ENCODE peak calls at places on chromosomes 2 and 18, in five cellular contexts. Y is epithelial cell of esophagus, T is Calu3, H is B cell, K is WTC11. C is an unnamed sample.

GRCh38 chr18:22694954-22695353 is 238.2 kb upstream of the RBBP8 start:
- DNase-seq in T (peak), Y (peak), K (no peak), H (no peak), C (no peak)

GRCh38 chr2:46029332-46029811 is 267.8 kb upstream of the EPAS1 start:
- DNase-seq in H (no peak), T (no peak), K (no peak), Y (peak), C (no peak)

GRCh38 chr2:164495491-164496223 is 125.6 kb downstream of the GRB14 start:
- DNase-seq in H (no peak), K (no peak), T (peak), Y (peak), C (no peak)

GRCh38 chr2:111116016-111116746 is 4.5 kb upstream of the BCL2L11 start:
- DNase-seq in H (no peak), K (no peak), T (no peak), Y (no peak), C (no peak)

GRCh38 chr2:95034221-95034620 is 8.7 kb downstream of the MAL start:
- DNase-seq in H (no peak), Y (peak), K (no peak), T (no peak), C (no peak)

GRCh38 chr2:72415256-72415655 is 267.6 kb upstream of the CYP26B1 start:
- DNase-seq in H (no peak), K (no peak), Y (peak), T (no peak), C (no peak)

GRCh38 chr2:172606285-172606684 is 50.4 kb downstream of the PDK1 start:
- DNase-seq in Y (no peak), H (no peak), T (no peak), K (no peak), C (no peak)

GRCh38 chr2:218024336-218024735 is 21.5 kb upstream of the TNS1 start:
- DNase-seq in T (no peak), K (peak), H (no peak), Y (no peak), C (no peak)

GRCh38 chr2:120150040-120150482 is 73.1 kb downstream of the TMEM185B start:
- DNase-seq in H (no peak), Y (no peak), K (no peak), T (no peak), C (no peak)

GRCh38 chr2:216740557-216741222 is 45.3 kb upstream of the IGFBP5 start:
- DNase-seq in K (no peak), H (no peak), T (no peak), Y (no peak), C (no peak)

GRCh38 chr2:216352653-216353270 is 19.5 kb downstream of the MARCHF4 start:
- DNase-seq in H (no peak), T (no peak), K (no peak), Y (no peak), C (no peak)

GRCh38 chr2:160491922-160492371 is 1.7 kb downstream of the RBMS1 start:
- DNase-seq in H (no peak), Y (peak), K (no peak), T (no peak), C (no peak)

GRCh38 chr2:111898703-111899514 is 502 bp downstream of the MERTK start:
- DNase-seq in T (no peak), H (peak), K (peak), Y (no peak), C (no peak)

GRCh38 chr2:55518846-55519167 is 711 bp upstream of the CFAP36 start:
- DNase-seq in Y (no peak), H (peak), K (no peak), T (no peak), C (no peak)

GRCh38 chr2:73112913-73113633 is at the start of gene RAB11FIP5:
- DNase-seq in K (peak), H (peak), Y (peak), T (peak), C (peak)

GRCh38 chr2:53672881-53673522 is 94.6 kb upstream of the CHAC2 start:
- DNase-seq in H (no peak), K (no peak), T (no peak), Y (no peak), C (no peak)

GRCh38 chr2:38220164-38220563 is 144.2 kb upstream of the CYP1B1 start:
- DNase-seq in K (no peak), H (no peak), Y (no peak), T (no peak), C (no peak)

GRCh38 chr2:132632000-132632649 is 37.9 kb downstream of the LYPD1 start:
- DNase-seq in T (peak), H (no peak), K (no peak), Y (no peak), C (no peak)

GRCh38 chr18:36075862-36076587 is 8.7 kb upstream of the RPRD1A start:
- DNase-seq in K (no peak), H (peak), Y (peak), T (peak), C (no peak)

GRCh38 chr18:76857476-76857875 is 35.1 kb downstream of the ZNF236 start:
- DNase-seq in T (no peak), Y (no peak), H (no peak), K (no peak), C (no peak)

GRCh38 chr18:74546751-74547530 is 12.6 kb downstream of the CNDP1 start:
- DNase-seq in Y (peak), K (no peak), H (no peak), T (peak), C (no peak)

GRCh38 chr2:207352978-207353377 is 176.8 kb upstream of the CREB1 start:
- DNase-seq in H (peak), Y (no peak), T (no peak), K (no peak), C (no peak)

GRCh38 chr2:141399270-141399669 is 731.5 kb downstream of the LRP1B start:
- DNase-seq in T (peak), K (peak), H (no peak), Y (no peak), C (no peak)

GRCh38 chr2:84906900-84907714 is 1.7 kb downstream of the TMSB10 start:
- DNase-seq in T (peak), K (no peak), Y (peak), H (peak), C (no peak)

GRCh38 chr18:25225152-25225551 is 126.8 kb downstream of the ZNF521 start:
- DNase-seq in Y (no peak), K (no peak), T (no peak), H (no peak), C (no peak)

GRCh38 chr2:20675701-20676352 is 8.9 kb downstream of the GDF7 start:
- DNase-seq in T (peak), Y (peak), H (peak), K (peak), C (no peak)

GRCh38 chr18:24068945-24069693 is 54.6 kb downstream of the TTC39C start:
- DNase-seq in Y (no peak), K (no peak), T (no peak), H (no peak), C (no peak)

GRCh38 chr18:68840554-68841263 is 42.8 kb downstream of the CCDC102B start:
- DNase-seq in T (peak), Y (peak), H (no peak), K (no peak), C (no peak)

GRCh38 chr2:174247474-174248186 is 702 bp downstream of the OLA1 start:
- DNase-seq in H (no peak), T (peak), Y (peak), K (no peak), C (no peak)

GRCh38 chr2:231306791-231307440 is 88.6 kb upstream of the B3GNT7 start:
- DNase-seq in T (peak), H (no peak), Y (peak), K (no peak), C (no peak)

GRCh38 chr2:127305985-127306585 is 12.1 kb upstream of the ERCC3 start:
- DNase-seq in Y (no peak), K (no peak), H (peak), T (no peak), C (no peak)

GRCh38 chr2:147937744-147938349 is 82.7 kb downstream of the ORC4 start:
- DNase-seq in T (no peak), Y (peak), H (peak), K (no peak), C (no peak)

GRCh38 chr2:218882866-218883366 is 2.3 kb downstream of the WNT10A start:
- DNase-seq in T (no peak), K (no peak), H (peak), Y (peak), C (no peak)

GRCh38 chr2:171205551-171205950 is 44.9 kb upstream of the TLK1 start:
- DNase-seq in Y (no peak), H (no peak), K (no peak), T (no peak), C (no peak)

GRCh38 chr2:235734700-235735205 is 240.9 kb downstream of the AGAP1 start:
- DNase-seq in K (no peak), H (no peak), T (no peak), Y (no peak), C (no peak)

GRCh38 chr2:21288732-21289506 is 165.2 kb downstream of the TDRD15 start:
- DNase-seq in K (no peak), H (no peak), T (no peak), Y (no peak), C (no peak)

DNA sequence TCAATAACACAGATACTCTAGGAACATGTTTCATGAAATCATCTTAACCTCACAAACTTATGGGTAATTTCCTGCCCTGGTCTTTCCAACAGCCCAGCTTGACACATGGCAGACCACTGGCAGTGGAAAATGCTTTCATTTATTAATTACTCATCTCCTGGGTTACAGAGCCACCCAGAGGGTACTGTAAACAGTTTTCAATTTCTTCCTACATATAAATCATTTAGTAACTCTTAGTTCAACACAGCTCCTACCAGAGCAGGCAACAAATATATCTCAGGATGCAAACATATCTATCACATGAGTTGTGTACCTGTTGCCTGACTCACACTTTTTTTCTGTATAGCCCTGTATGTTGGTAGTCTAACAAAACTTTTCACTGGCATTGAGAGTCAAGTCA is 99.2 kb upstream of the VRK2 start:
- DNase-seq in H (no peak), Y (no peak), K (no peak), T (no peak), C (no peak)
- TF ChIP-seq CTCF in H (no peak), Y (no peak), K (no peak), T (no peak), C (no peak)

GRCh38 chr2:177812713-177813396 is 259.7 kb downstream of the PDE11A start:
- DNase-seq in K (no peak), T (peak), Y (no peak), H (no peak), C (no peak)
- TF ChIP-seq CTCF in K (no peak), T (peak), Y (peak), H (no peak), C (no peak)

DNA sequence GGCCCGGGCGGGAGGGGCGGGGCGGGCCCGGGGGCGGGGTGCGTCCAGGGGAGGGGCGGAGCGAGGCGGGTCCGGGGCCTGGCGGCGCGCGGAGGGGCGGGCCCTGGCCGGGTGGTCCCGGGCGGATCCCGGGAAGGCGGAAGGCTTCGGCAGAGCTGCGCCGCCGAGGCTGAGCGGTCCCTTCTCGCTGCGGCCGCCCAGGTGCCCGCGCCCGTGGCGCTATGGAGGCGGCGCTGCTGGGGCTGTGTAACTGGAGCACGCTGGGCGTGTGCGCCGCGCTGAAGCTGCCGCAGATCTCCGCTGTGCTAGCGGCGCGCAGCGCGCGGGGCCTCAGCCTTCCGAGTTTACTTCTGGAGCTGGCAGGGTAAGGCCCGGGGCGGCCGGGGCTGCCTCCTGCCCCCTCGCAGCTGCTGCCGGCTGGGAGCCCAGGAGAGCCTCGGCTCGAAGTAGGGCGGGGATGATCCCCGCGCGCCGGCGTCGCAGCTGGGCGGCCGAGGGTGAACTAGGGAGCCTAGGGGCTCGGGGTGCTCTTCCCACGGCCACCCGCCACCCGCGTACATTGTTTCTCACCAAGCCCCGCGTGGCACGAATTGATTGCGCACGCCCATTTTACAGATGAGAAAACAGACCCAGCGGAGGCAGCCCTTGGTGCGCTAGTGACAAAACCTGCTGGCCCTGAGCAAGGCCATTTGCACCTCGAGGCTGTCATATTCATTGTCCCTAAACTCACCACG is at the start of gene SLC66A3:
- DNase-seq in T (no peak), H (peak), K (no peak), Y (peak), C (no peak)
- TF ChIP-seq CTCF in T (no peak), H (no peak), K (no peak), Y (no peak), C (peak)

DNA sequence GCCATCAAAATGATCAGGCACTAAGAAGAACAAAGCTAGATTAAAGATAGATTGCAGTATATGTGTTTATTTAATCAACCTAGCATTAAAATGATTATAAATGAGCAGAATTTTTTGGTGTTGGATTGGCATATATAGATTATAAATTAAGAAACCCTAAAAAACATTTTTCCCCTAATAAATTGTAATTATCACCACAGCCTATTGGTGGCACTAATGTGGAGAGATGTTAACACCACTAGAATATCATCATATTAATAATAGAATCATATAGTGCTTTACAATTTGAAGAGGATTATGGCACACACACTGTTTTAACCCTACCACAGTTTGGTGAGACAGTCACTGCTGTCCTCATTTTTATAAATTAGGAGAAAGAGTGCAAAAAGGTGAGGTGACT is 112.4 kb upstream of the RND3 start:
- DNase-seq in K (no peak), Y (no peak), T (no peak), H (no peak), C (no peak)
- TF ChIP-seq CTCF in K (no peak), Y (no peak), T (peak), H (no peak), C (no peak)

DNA sequence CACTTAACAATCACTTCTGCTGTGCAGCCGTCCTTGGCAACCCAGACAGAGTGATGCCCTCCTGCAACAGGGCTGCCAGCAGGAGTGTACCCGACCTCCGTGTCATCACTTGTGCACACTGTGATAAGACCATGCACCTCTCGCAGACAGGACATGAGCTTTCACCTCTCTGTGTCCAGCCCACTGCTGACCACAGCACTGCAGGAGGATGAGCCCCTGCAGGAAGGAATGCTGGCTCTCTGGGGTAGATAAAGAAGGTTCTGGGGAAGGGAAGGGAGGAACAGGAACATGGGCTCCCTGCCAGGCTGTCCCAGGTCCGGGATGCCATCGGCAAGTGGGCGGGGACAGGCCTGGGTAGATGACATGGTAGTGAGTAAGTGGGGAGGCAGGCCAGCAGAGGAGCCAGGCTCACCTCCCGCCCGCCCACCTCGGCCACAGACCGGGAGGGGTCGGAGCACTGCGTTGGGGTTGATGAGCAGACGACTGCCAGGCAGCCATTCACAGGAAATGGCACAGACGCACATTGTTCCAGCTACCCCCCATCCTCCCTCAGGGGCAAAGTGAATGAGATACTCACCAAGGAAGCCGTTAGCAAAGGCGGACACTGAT is 18.6 kb upstream of the COL6A3 start:
- DNase-seq in K (no peak), Y (peak), H (no peak), T (peak), C (no peak)
- TF ChIP-seq CTCF in K (no peak), Y (no peak), H (no peak), T (no peak), C (no peak)

GRCh38 chr18:56238576-56238975 is 399.8 kb downstream of the TXNL1 start:
- DNase-seq in Y (peak), T (no peak), K (no peak), H (no peak), C (no peak)
- TF ChIP-seq CTCF in Y (peak), T (no peak), K (no peak), H (no peak), C (no peak)

GRCh38 chr2:222479855-222480254 is 55.5 kb downstream of the SGPP2 start:
- DNase-seq in H (no peak), Y (peak), K (no peak), T (no peak), C (no peak)

GRCh38 chr2:222480497-222480896 is 56.2 kb downstream of the SGPP2 start:
- DNase-seq in H (no peak), T (no peak), K (no peak), Y (no peak), C (no peak)

GRCh38 chr2:222485367-222486211 is 61.2 kb downstream of the SGPP2 start:
- DNase-seq in K (no peak), Y (no peak), T (no peak), H (no peak), C (no peak)

GRCh38 chr2:222481941-222482340 is 57.6 kb downstream of the SGPP2 start:
- DNase-seq in T (no peak), K (no peak), H (no peak), Y (no peak), C (no peak)

DNA sequence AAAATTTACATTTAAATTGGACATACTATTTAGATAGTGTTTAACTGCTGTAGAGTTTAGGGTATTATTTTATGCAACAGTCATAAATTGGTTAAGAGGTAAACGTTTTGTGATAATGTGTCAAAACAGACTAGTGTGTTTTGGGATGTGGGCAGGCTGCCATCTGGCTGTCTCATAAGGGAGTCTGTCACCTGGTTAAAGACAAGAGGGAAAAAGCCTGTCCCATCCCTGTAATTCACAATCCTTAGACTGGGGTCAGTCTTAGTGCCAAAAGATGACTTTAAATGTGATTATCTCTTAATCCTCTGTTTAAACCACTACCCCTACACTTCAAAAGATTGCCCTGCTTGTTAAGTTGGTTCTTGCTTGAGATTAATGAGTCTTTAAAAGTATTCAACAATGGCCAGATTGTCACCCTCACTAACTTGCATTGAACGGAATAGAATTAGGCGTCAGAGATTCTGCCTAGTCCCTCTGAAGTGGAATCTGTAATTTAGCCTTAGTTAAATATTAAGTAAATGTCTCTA is 59.2 kb downstream of the SGPP2 start:
- DNase-seq in H (peak), Y (no peak), K (no peak), T (peak), C (no peak)
- TF ChIP-seq CTCF in H (no peak), Y (peak), K (no peak), T (no peak), C (no peak)